ENCODE peak calls at places on chromosomes 6 and 20, in eight cellular contexts. Z is prostate gland, E is stomach, T is cardiac muscle cell, L is GM10248, A is fibroblast of lung, Y is cardiac fibroblast, H is ovary. Q is an unnamed sample.

GRCh38 chr20:32628960-32629530 is 43.9 kb upstream of the NOL4L start:
- DNase-seq in Z (no peak), E (no peak), T (no peak), L (no peak), A (no peak), Y (no peak), H (no peak), Q (no peak)

GRCh38 chr6:128068110-128068460 is 167.2 kb upstream of the THEMIS start:
- DNase-seq in Z (no peak), E (no peak), T (no peak), L (no peak), A (no peak), Y (peak), H (no peak), Q (no peak)

GRCh38 chr6:159510141-159510540 is 182.9 kb downstream of the SOD2 start:
- DNase-seq in Z (no peak), E (no peak), T (no peak), L (no peak), A (no peak), Y (no peak), H (no peak), Q (no peak)

GRCh38 chr6:81126150-81126549 is 626.3 kb downstream of the TENT5A start:
- DNase-seq in Z (no peak), E (no peak), T (no peak), L (no peak), A (no peak), Y (peak), H (no peak), Q (no peak)

GRCh38 chr20:20233041-20233514 is 134.8 kb upstream of the INSM1 start:
- DNase-seq in Z (no peak), E (no peak), T (peak), L (no peak), A (no peak), Y (no peak), H (no peak), Q (no peak)

GRCh38 chr6:140043357-140043756 is 668.9 kb upstream of the CITED2 start:
- DNase-seq in Z (no peak), E (no peak), T (peak), L (no peak), A (peak), Y (peak), H (no peak), Q (no peak)

GRCh38 chr6:35945650-35946025 is 24.7 kb upstream of the SRPK1 start:
- DNase-seq in Z (no peak), E (no peak), T (no peak), L (no peak), A (no peak), Y (peak), H (no peak), Q (no peak)

GRCh38 chr6:111789593-111789992 is 83.7 kb downstream of the FYN start:
- DNase-seq in Z (no peak), E (no peak), T (peak), L (no peak), A (peak), Y (peak), H (no peak), Q (no peak)

GRCh38 chr6:47407295-47408281 is 70.0 kb upstream of the CD2AP start:
- DNase-seq in Z (no peak), E (no peak), T (no peak), L (no peak), A (no peak), Y (peak), H (no peak), Q (no peak)

GRCh38 chr20:41892031-41892430 is 273.9 kb upstream of the CHD6 start:
- DNase-seq in Z (no peak), E (no peak), T (no peak), L (no peak), A (no peak), Y (no peak), H (no peak), Q (no peak)

GRCh38 chr6:40693767-40694166 is 106.6 kb upstream of the LRFN2 start:
- DNase-seq in Z (no peak), E (no peak), T (no peak), L (no peak), A (no peak), Y (no peak), H (no peak), Q (no peak)

GRCh38 chr6:133551847-133552331 is 310.7 kb downstream of the EYA4 start:
- DNase-seq in Z (no peak), E (no peak), T (peak), L (no peak), A (peak), Y (peak), H (peak), Q (no peak)

GRCh38 chr6:121666809-121667208 is 231.4 kb downstream of the GJA1 start:
- DNase-seq in Z (no peak), E (no peak), T (peak), L (no peak), A (peak), Y (peak), H (no peak), Q (no peak)

GRCh38 chr20:38023181-38024085 is 9.8 kb downstream of the TTI1 start:
- DNase-seq in Z (no peak), E (no peak), T (peak), L (no peak), A (peak), Y (peak), H (no peak), Q (no peak)

GRCh38 chr20:16290358-16290757 is 282.9 kb downstream of the KIF16B start:
- DNase-seq in Z (no peak), E (no peak), T (no peak), L (no peak), A (no peak), Y (no peak), H (no peak), Q (no peak)

GRCh38 chr6:6976193-6976592 is 131.6 kb upstream of the RREB1 start:
- DNase-seq in Z (no peak), E (no peak), T (no peak), L (no peak), A (no peak), Y (no peak), H (no peak), Q (no peak)

GRCh38 chr6:166661329-166661728 is 34.3 kb upstream of the RPS6KA2 start:
- DNase-seq in Z (no peak), E (no peak), T (no peak), L (no peak), A (no peak), Y (no peak), H (no peak), Q (no peak)

GRCh38 chr6:166658115-166658791 is 31.2 kb upstream of the RPS6KA2 start:
- DNase-seq in Z (no peak), E (no peak), T (no peak), L (no peak), A (no peak), Y (no peak), H (no peak), Q (no peak)

GRCh38 chr6:166658792-166659150 is 31.7 kb upstream of the RPS6KA2 start:
- DNase-seq in Z (no peak), E (no peak), T (no peak), L (no peak), A (no peak), Y (no peak), H (no peak), Q (no peak)

GRCh38 chr6:166660157-166660686 is 33.2 kb upstream of the RPS6KA2 start:
- DNase-seq in Z (peak), E (no peak), T (no peak), L (no peak), A (no peak), Y (no peak), H (no peak), Q (no peak)

DNA sequence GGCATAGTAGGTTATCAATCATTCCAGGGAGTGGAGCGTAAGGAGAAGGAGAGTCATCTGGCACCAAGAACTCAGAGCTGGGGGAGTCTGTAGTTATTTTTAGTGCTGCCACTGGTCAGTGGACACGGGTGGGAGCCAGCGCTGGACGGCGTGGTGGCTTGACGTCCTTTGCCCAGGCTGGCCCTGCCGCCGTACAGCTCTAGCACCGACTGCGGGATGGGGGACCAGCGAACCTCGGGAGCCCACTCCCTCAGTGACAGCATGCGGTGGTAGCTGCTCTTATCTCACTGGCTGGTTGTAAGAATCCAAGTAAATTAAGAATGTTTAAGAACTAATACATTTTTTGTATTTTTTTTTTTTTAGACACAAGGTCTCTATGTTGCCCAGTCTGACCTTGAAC is 32.5 kb upstream of the RPS6KA2 start:
- DNase-seq in Z (no peak), E (no peak), T (no peak), L (no peak), A (no peak), Y (no peak), H (no peak), Q (no peak)
- TF ChIP-seq CTCF in Z (no peak), E (no peak), T (no peak), L (no peak), A (no peak), Y (no peak), H (no peak), Q (no peak)

GRCh38 chr20:50664248-50664647 is 27.1 kb downstream of the RIPOR3 start:
- DNase-seq in Z (no peak), E (no peak), T (no peak), L (no peak), A (no peak), Y (no peak), H (no peak), Q (no peak)

GRCh38 chr20:50659975-50660670 is 31.2 kb downstream of the RIPOR3 start:
- DNase-seq in Z (no peak), E (no peak), T (peak), L (no peak), A (no peak), Y (no peak), H (no peak), Q (no peak)

GRCh38 chr20:50666709-50667310 is 24.5 kb downstream of the RIPOR3 start:
- DNase-seq in Z (no peak), E (no peak), T (no peak), L (no peak), A (no peak), Y (no peak), H (no peak), Q (no peak)

GRCh38 chr20:50658804-50659380 is 32.5 kb downstream of the RIPOR3 start:
- DNase-seq in Z (no peak), E (peak), T (peak), L (no peak), A (no peak), Y (no peak), H (no peak), Q (no peak)

GRCh38 chr20:50663095-50663821 is 28.1 kb downstream of the RIPOR3 start:
- DNase-seq in Z (no peak), E (peak), T (no peak), L (no peak), A (no peak), Y (no peak), H (no peak), Q (no peak)
- TF ChIP-seq CTCF in Z (no peak), E (peak), T (peak), L (no peak), A (no peak), Y (no peak), H (no peak), Q (no peak)

GRCh38 chr20:45300961-45301360 is 5.7 kb upstream of the RBPJL start:
- DNase-seq in Z (no peak), E (no peak), T (peak), L (peak), A (no peak), Y (peak), H (no peak), Q (peak)
- TF ChIP-seq CTCF in Z (no peak), E (no peak), T (peak), L (peak), A (peak), Y (peak), H (no peak), Q (peak)

DNA sequence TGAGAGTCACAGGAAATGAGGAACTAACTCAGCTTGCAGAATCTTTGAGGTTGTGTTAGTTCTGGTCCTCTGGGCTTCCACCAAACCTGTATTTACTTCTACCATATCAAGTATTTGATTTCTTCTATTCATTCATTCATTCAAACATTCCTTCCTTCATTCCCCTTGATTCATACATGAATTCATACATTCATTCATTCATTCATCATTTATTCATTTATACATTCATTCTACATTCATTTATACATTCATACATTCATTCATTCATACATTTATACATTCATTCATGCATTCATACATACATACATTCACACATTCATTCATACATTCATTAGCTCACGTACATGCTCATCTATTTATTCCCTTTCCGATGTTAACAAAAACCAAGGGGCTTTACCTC is 120.3 kb downstream of the BMP7 start:
- DNase-seq in Z (no peak), E (no peak), T (no peak), L (no peak), A (no peak), Y (no peak), H (no peak), Q (no peak)
- TF ChIP-seq CTCF in Z (no peak), E (no peak), T (no peak), L (no peak), A (no peak), Y (no peak), H (no peak), Q (no peak)

GRCh38 chr6:33177552-33178446 is 14.5 kb downstream of the COL11A2 start:
- DNase-seq in Z (no peak), E (no peak), T (no peak), L (no peak), A (no peak), Y (no peak), H (peak), Q (no peak)

GRCh38 chr6:33174784-33175183 is 17.5 kb downstream of the COL11A2 start:
- DNase-seq in Z (no peak), E (no peak), T (no peak), L (no peak), A (no peak), Y (no peak), H (peak), Q (no peak)

GRCh38 chr6:33176906-33177305 is 15.4 kb downstream of the COL11A2 start:
- DNase-seq in Z (no peak), E (no peak), T (no peak), L (no peak), A (no peak), Y (no peak), H (no peak), Q (no peak)

GRCh38 chr6:33173228-33174180 is 18.8 kb downstream of the COL11A2 start:
- DNase-seq in Z (no peak), E (no peak), T (no peak), L (no peak), A (no peak), Y (no peak), H (no peak), Q (no peak)

GRCh38 chr6:33175436-33176069 is 16.7 kb downstream of the COL11A2 start:
- DNase-seq in Z (no peak), E (no peak), T (no peak), L (no peak), A (no peak), Y (no peak), H (no peak), Q (no peak)
- TF ChIP-seq CTCF in Z (no peak), E (no peak), T (no peak), L (no peak), A (no peak), Y (no peak), H (no peak), Q (no peak)

DNA sequence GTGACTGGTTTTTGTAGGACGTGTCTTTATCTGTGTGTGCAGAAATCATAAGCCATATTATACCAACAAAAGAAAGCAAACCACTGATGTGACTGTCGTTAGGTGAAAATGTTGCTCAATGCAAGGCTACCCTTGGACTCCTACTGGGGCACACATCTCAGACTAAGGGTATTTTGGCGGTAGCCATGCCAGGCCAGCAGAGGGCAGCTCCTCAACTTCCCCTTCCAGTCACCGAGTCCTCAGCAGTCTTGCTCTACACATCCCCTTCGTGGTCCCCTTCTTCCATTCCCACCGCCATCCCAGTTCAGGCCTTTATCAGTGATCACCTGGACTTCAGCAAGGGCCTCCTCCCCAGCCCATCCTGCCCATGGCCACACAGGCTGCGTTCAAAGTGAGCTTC is 113.7 kb upstream of the GGTLC1 start:
- DNase-seq in Z (no peak), E (no peak), T (no peak), L (no peak), A (no peak), Y (peak), H (no peak), Q (no peak)
- TF ChIP-seq CTCF in Z (no peak), E (no peak), T (peak), L (peak), A (peak), Y (peak), H (no peak), Q (peak)

DNA sequence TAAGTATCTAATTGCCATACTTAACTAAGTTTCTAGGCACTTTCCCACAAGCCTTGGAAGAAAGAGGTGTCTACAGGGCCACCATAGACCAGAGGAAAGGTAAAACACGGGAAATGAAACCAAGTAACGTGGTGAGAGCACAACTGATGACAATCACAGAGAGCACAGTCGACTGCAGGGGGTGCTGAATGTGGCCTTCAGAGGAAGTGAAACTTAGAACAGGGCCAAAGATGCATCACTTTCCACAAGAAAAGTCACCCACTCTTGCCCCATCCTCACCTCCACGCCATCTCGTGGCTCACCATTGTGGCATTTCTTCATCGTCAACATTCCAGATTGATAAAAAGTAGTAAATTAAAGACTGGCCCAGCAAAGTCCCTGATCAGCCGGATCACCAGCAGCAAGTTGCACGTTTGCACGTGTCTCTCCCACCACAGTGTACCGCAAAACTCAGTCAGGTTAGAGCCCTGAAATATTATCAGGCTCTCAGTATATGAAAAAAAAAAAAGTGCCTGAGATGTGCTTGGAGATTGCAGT is 31.4 kb downstream of the HIVEP2 start:
- DNase-seq in Z (no peak), E (no peak), T (no peak), L (peak), A (no peak), Y (no peak), H (no peak), Q (no peak)
- TF ChIP-seq CTCF in Z (no peak), E (no peak), T (no peak), L (peak), A (no peak), Y (no peak), H (no peak), Q (no peak)

DNA sequence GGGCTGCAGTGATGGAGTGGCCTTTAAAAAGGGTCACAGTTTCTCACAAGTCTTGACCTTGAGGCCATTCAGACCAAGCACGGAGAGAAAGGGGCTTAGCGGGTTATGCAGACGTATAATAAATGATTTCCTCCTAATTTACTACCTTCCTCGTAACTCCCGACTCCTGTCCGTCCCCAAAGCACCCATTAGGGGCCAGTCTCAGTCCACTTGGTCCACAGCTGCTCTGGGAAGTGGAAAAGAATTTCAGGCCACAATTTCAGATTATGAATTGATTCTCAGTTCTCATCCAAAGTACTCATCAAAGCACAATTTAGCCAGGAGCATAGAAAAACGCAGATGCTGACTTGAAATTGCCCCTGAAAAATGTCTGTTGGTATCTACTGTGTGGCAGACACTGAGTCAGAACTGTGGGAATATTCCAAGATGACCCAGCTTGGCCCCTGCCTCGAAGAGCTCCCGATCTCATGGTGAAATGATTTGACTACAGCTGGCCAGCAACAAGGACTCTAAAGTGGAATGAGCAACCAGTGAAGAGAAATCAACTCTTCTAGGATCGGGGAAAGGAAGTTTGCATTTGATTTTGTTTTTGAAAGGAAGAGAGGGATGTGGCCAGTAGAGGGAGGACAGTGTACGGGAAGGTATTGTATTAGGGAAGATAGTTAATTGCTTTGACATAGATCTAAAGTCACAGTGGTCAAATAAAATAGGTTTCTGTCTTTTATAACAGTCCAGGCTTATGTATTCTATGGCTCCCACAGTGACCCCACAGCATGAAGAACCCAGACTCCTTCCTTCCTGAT is 15.2 kb upstream of the STK35 start:
- DNase-seq in Z (no peak), E (no peak), T (peak), L (no peak), A (no peak), Y (no peak), H (no peak), Q (no peak)
- TF ChIP-seq CTCF in Z (no peak), E (no peak), T (peak), L (no peak), A (peak), Y (peak), H (no peak), Q (no peak)

Q was measured in nephron progenitor cell.